ENCODE peak calls at places on chromosomes 16 and 17, in ten cellular contexts. One of them, this sample, is unnamed. For H3K4me1, the result is how much of the 10 kb centered on the place peaks cover.

GRCh38 chr17:77392376-77393273 is 251.9 kb downstream of the SEC14L1 start:
- DNase-seq in body of pancreas: peak
- DNase-seq in gastrocnemius medialis: peak
- DNase-seq in PC-3: no peak
- DNase-seq in cardiac muscle cell: no peak
- DNase-seq in thoracic aorta: no peak
- DNase-seq in SK-N-SH: peak
- DNase-seq in adrenal gland: peak
- DNase-seq in A549: peak
- DNase-seq in left ventricle myocardium inferior: peak
- DNase-seq in this sample: peak

GRCh38 chr17:37492167-37492566 is 2.5 kb downstream of the DUSP14 start:
- DNase-seq in body of pancreas: no peak
- DNase-seq in gastrocnemius medialis: no peak
- DNase-seq in PC-3: no peak
- DNase-seq in cardiac muscle cell: no peak
- DNase-seq in thoracic aorta: no peak
- DNase-seq in SK-N-SH: no peak
- DNase-seq in adrenal gland: no peak
- DNase-seq in A549: no peak
- DNase-seq in left ventricle myocardium inferior: no peak
- DNase-seq in this sample: peak

GRCh38 chr17:13582776-13583414 is 18.8 kb downstream of the HS3ST3A1 start:
- DNase-seq in body of pancreas: no peak
- DNase-seq in gastrocnemius medialis: no peak
- DNase-seq in PC-3: no peak
- DNase-seq in cardiac muscle cell: no peak
- DNase-seq in thoracic aorta: no peak
- DNase-seq in SK-N-SH: no peak
- DNase-seq in adrenal gland: no peak
- DNase-seq in A549: no peak
- DNase-seq in left ventricle myocardium inferior: no peak
- DNase-seq in this sample: peak

GRCh38 chr17:82297280-82297803 is 20.1 kb downstream of the CD7 start:
- DNase-seq in body of pancreas: peak
- DNase-seq in gastrocnemius medialis: peak
- DNase-seq in PC-3: peak
- DNase-seq in cardiac muscle cell: peak
- DNase-seq in thoracic aorta: peak
- DNase-seq in SK-N-SH: peak
- DNase-seq in adrenal gland: peak
- DNase-seq in A549: peak
- DNase-seq in left ventricle myocardium inferior: peak
- DNase-seq in this sample: peak

GRCh38 chr16:27759301-27759871 is 209.4 kb downstream of the KATNIP start:
- DNase-seq in body of pancreas: no peak
- DNase-seq in gastrocnemius medialis: no peak
- DNase-seq in PC-3: peak
- DNase-seq in cardiac muscle cell: peak
- DNase-seq in thoracic aorta: no peak
- DNase-seq in SK-N-SH: no peak
- DNase-seq in adrenal gland: no peak
- DNase-seq in A549: no peak
- DNase-seq in left ventricle myocardium inferior: no peak
- DNase-seq in this sample: peak

GRCh38 chr17:44354582-44355309 is 8.9 kb downstream of the FAM171A2 start:
- DNase-seq in body of pancreas: peak
- DNase-seq in gastrocnemius medialis: no peak
- DNase-seq in PC-3: no peak
- DNase-seq in cardiac muscle cell: peak
- DNase-seq in thoracic aorta: no peak
- DNase-seq in SK-N-SH: no peak
- DNase-seq in adrenal gland: peak
- DNase-seq in A549: no peak
- DNase-seq in left ventricle myocardium inferior: peak
- DNase-seq in this sample: no peak

GRCh38 chr17:81365601-81366585 is 29.4 kb upstream of the BAHCC1 start:
- DNase-seq in body of pancreas: peak
- DNase-seq in gastrocnemius medialis: no peak
- DNase-seq in PC-3: peak
- DNase-seq in cardiac muscle cell: peak
- DNase-seq in thoracic aorta: no peak
- DNase-seq in SK-N-SH: peak
- DNase-seq in adrenal gland: no peak
- DNase-seq in A549: no peak
- DNase-seq in left ventricle myocardium inferior: no peak
- DNase-seq in this sample: no peak

GRCh38 chr17:34758747-34759146 is 179.4 kb downstream of the TMEM132E start:
- DNase-seq in body of pancreas: no peak
- DNase-seq in gastrocnemius medialis: no peak
- DNase-seq in PC-3: no peak
- DNase-seq in cardiac muscle cell: no peak
- DNase-seq in thoracic aorta: no peak
- DNase-seq in SK-N-SH: no peak
- DNase-seq in adrenal gland: no peak
- DNase-seq in A549: no peak
- DNase-seq in left ventricle myocardium inferior: no peak
- DNase-seq in this sample: no peak

GRCh38 chr16:55324491-55325447 is 766 bp downstream of the IRX6 start:
- DNase-seq in body of pancreas: no peak
- DNase-seq in gastrocnemius medialis: no peak
- DNase-seq in PC-3: no peak
- DNase-seq in cardiac muscle cell: no peak
- DNase-seq in thoracic aorta: no peak
- DNase-seq in SK-N-SH: peak
- DNase-seq in adrenal gland: no peak
- DNase-seq in A549: no peak
- DNase-seq in left ventricle myocardium inferior: no peak
- DNase-seq in this sample: no peak

GRCh38 chr17:60155427-60155814 is 5.6 kb downstream of the CA4 start:
- DNase-seq in body of pancreas: no peak
- DNase-seq in gastrocnemius medialis: no peak
- DNase-seq in PC-3: no peak
- DNase-seq in cardiac muscle cell: no peak
- DNase-seq in thoracic aorta: no peak
- DNase-seq in SK-N-SH: no peak
- DNase-seq in adrenal gland: no peak
- DNase-seq in A549: no peak
- DNase-seq in left ventricle myocardium inferior: no peak
- DNase-seq in this sample: no peak

GRCh38 chr16:4318171-4318910 is 2.5 kb downstream of the GLIS2 start:
- DNase-seq in body of pancreas: no peak
- DNase-seq in gastrocnemius medialis: no peak
- DNase-seq in PC-3: no peak
- DNase-seq in cardiac muscle cell: no peak
- DNase-seq in thoracic aorta: no peak
- DNase-seq in SK-N-SH: no peak
- DNase-seq in adrenal gland: no peak
- DNase-seq in A549: no peak
- DNase-seq in left ventricle myocardium inferior: no peak
- DNase-seq in this sample: no peak

GRCh38 chr16:4319454-4319853 is 3.6 kb downstream of the GLIS2 start:
- DNase-seq in body of pancreas: no peak
- DNase-seq in gastrocnemius medialis: no peak
- DNase-seq in PC-3: no peak
- DNase-seq in cardiac muscle cell: no peak
- DNase-seq in thoracic aorta: no peak
- DNase-seq in SK-N-SH: no peak
- DNase-seq in adrenal gland: peak
- DNase-seq in A549: no peak
- DNase-seq in left ventricle myocardium inferior: no peak
- DNase-seq in this sample: no peak

GRCh38 chr16:4321286-4322120 is 5.6 kb downstream of the GLIS2 start:
- DNase-seq in body of pancreas: no peak
- DNase-seq in gastrocnemius medialis: no peak
- DNase-seq in PC-3: no peak
- DNase-seq in cardiac muscle cell: no peak
- DNase-seq in thoracic aorta: no peak
- DNase-seq in SK-N-SH: no peak
- DNase-seq in adrenal gland: peak
- DNase-seq in A549: no peak
- DNase-seq in left ventricle myocardium inferior: no peak
- DNase-seq in this sample: no peak

GRCh38 chr16:4320571-4321137 is 4.8 kb downstream of the GLIS2 start:
- DNase-seq in body of pancreas: no peak
- DNase-seq in gastrocnemius medialis: no peak
- DNase-seq in PC-3: no peak
- DNase-seq in cardiac muscle cell: no peak
- DNase-seq in thoracic aorta: no peak
- DNase-seq in SK-N-SH: no peak
- DNase-seq in adrenal gland: peak
- DNase-seq in A549: no peak
- DNase-seq in left ventricle myocardium inferior: no peak
- DNase-seq in this sample: no peak

DNA sequence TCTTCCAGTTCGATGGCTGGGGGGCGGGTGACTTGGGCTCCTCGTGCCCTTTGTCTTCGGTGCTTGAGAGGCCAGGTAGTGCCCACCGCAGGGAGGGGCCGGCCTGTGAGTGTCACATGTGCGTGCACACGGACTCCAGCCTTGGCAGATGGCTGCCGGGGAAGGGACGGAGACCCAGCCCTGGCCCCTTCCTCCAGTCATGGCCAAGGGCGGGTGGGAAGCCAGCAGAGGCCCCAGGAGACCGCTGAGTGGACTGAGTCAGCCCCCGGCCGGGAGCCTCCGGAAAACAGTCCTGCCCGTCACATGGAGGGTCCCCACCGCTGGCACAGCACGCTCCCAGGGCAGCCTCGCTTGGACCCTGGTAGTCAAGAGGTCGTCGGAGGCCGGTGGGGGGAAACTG is 4.2 kb downstream of the GLIS2 start:
- DNase-seq in body of pancreas: no peak
- DNase-seq in gastrocnemius medialis: no peak
- DNase-seq in PC-3: no peak
- DNase-seq in cardiac muscle cell: peak
- DNase-seq in thoracic aorta: no peak
- DNase-seq in SK-N-SH: no peak
- DNase-seq in adrenal gland: peak
- DNase-seq in A549: no peak
- DNase-seq in left ventricle myocardium inferior: peak
- DNase-seq in this sample: no peak
- H3K4me1 ChIP-seq in body of pancreas: half or more
- H3K4me1 ChIP-seq in gastrocnemius medialis: under half
- H3K4me1 ChIP-seq in PC-3: under half
- H3K4me1 ChIP-seq in cardiac muscle cell: half or more
- H3K4me1 ChIP-seq in thoracic aorta: half or more
- H3K4me1 ChIP-seq in SK-N-SH: half or more
- H3K4me1 ChIP-seq in adrenal gland: half or more
- H3K4me1 ChIP-seq in A549: half or more
- H3K4me1 ChIP-seq in left ventricle myocardium inferior: half or more
- H3K4me1 ChIP-seq in this sample: under half

GRCh38 chr17:16285646-16286008 is 67.6 kb downstream of the CENPV start:
- DNase-seq in body of pancreas: no peak
- DNase-seq in gastrocnemius medialis: no peak
- DNase-seq in PC-3: no peak
- DNase-seq in cardiac muscle cell: no peak
- DNase-seq in thoracic aorta: no peak
- DNase-seq in SK-N-SH: no peak
- DNase-seq in adrenal gland: no peak
- DNase-seq in A549: no peak
- DNase-seq in left ventricle myocardium inferior: no peak
- DNase-seq in this sample: no peak
- H3K4me3 ChIP-seq in body of pancreas: no peak
- H3K4me3 ChIP-seq in gastrocnemius medialis: peak
- H3K4me3 ChIP-seq in PC-3: peak
- H3K4me3 ChIP-seq in cardiac muscle cell: no peak
- H3K4me3 ChIP-seq in thoracic aorta: peak
- H3K4me3 ChIP-seq in SK-N-SH: peak
- H3K4me3 ChIP-seq in adrenal gland: no peak
- H3K4me3 ChIP-seq in A549: no peak
- H3K4me3 ChIP-seq in left ventricle myocardium inferior: peak
- H3K4me3 ChIP-seq in this sample: peak

GRCh38 chr16:24967074-24967473 is 48.1 kb downstream of the ARHGAP17 start:
- DNase-seq in body of pancreas: no peak
- DNase-seq in gastrocnemius medialis: no peak
- DNase-seq in PC-3: no peak
- DNase-seq in cardiac muscle cell: no peak
- DNase-seq in thoracic aorta: no peak
- DNase-seq in SK-N-SH: no peak
- DNase-seq in adrenal gland: no peak
- DNase-seq in A549: no peak
- DNase-seq in left ventricle myocardium inferior: no peak
- DNase-seq in this sample: no peak

GRCh38 chr16:24962747-24963146 is 52.4 kb downstream of the ARHGAP17 start:
- DNase-seq in body of pancreas: no peak
- DNase-seq in gastrocnemius medialis: no peak
- DNase-seq in PC-3: no peak
- DNase-seq in cardiac muscle cell: no peak
- DNase-seq in thoracic aorta: no peak
- DNase-seq in SK-N-SH: no peak
- DNase-seq in adrenal gland: no peak
- DNase-seq in A549: no peak
- DNase-seq in left ventricle myocardium inferior: no peak
- DNase-seq in this sample: no peak

GRCh38 chr16:24969071-24969470 is 46.1 kb downstream of the ARHGAP17 start:
- DNase-seq in body of pancreas: no peak
- DNase-seq in gastrocnemius medialis: no peak
- DNase-seq in PC-3: no peak
- DNase-seq in cardiac muscle cell: no peak
- DNase-seq in thoracic aorta: no peak
- DNase-seq in SK-N-SH: no peak
- DNase-seq in adrenal gland: peak
- DNase-seq in A549: no peak
- DNase-seq in left ventricle myocardium inferior: no peak
- DNase-seq in this sample: peak

GRCh38 chr16:24966599-24966998 is 48.6 kb downstream of the ARHGAP17 start:
- DNase-seq in body of pancreas: no peak
- DNase-seq in gastrocnemius medialis: no peak
- DNase-seq in PC-3: no peak
- DNase-seq in cardiac muscle cell: no peak
- DNase-seq in thoracic aorta: no peak
- DNase-seq in SK-N-SH: no peak
- DNase-seq in adrenal gland: peak
- DNase-seq in A549: no peak
- DNase-seq in left ventricle myocardium inferior: no peak
- DNase-seq in this sample: peak

DNA sequence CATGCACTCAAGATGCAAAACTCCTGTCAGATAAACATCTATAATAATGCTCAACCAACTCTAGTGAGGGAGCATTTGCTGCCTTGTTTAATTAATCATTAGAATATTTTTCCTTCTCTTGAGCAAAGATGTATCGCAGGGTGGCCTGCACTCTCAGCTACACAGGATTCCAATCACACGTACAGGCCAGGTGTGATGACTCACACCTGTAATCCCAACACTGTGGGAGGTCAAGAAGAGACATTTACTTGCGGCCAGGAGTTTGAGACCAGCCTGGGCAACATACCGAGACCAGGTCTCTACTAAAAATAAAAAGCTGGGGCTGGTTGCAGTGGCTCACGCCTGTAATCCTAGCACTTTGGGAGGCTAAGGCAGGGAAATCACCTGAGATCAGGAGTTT is 49.1 kb downstream of the ARHGAP17 start:
- DNase-seq in body of pancreas: no peak
- DNase-seq in gastrocnemius medialis: no peak
- DNase-seq in PC-3: no peak
- DNase-seq in cardiac muscle cell: no peak
- DNase-seq in thoracic aorta: no peak
- DNase-seq in SK-N-SH: no peak
- DNase-seq in adrenal gland: no peak
- DNase-seq in A549: no peak
- DNase-seq in left ventricle myocardium inferior: no peak
- DNase-seq in this sample: no peak
- H3K27ac ChIP-seq in body of pancreas: no peak
- H3K27ac ChIP-seq in gastrocnemius medialis: no peak
- H3K27ac ChIP-seq in PC-3: no peak
- H3K27ac ChIP-seq in cardiac muscle cell: no peak
- H3K27ac ChIP-seq in thoracic aorta: no peak
- H3K27ac ChIP-seq in SK-N-SH: no peak
- H3K27ac ChIP-seq in adrenal gland: no peak
- H3K27ac ChIP-seq in A549: no peak
- H3K27ac ChIP-seq in left ventricle myocardium inferior: no peak
- H3K27ac ChIP-seq in this sample: no peak

GRCh38 chr16:11791144-11791828 is 5.8 kb downstream of the ZC3H7A start:
- DNase-seq in body of pancreas: no peak
- DNase-seq in gastrocnemius medialis: no peak
- DNase-seq in PC-3: no peak
- DNase-seq in cardiac muscle cell: no peak
- DNase-seq in thoracic aorta: no peak
- DNase-seq in SK-N-SH: no peak
- DNase-seq in adrenal gland: no peak
- DNase-seq in A549: no peak
- DNase-seq in left ventricle myocardium inferior: no peak
- DNase-seq in this sample: no peak
- H3K4me1 ChIP-seq in body of pancreas: half or more
- H3K4me1 ChIP-seq in gastrocnemius medialis: half or more
- H3K4me1 ChIP-seq in PC-3: under half
- H3K4me1 ChIP-seq in cardiac muscle cell: half or more
- H3K4me1 ChIP-seq in thoracic aorta: half or more
- H3K4me1 ChIP-seq in SK-N-SH: under half
- H3K4me1 ChIP-seq in adrenal gland: under half
- H3K4me1 ChIP-seq in A549: under half
- H3K4me1 ChIP-seq in left ventricle myocardium inferior: half or more
- H3K4me1 ChIP-seq in this sample: half or more

This sample was measured in SJSA1.